ENCODE peak calls at places on chromosomes 4 and X, in five cellular contexts. One of them, this sample, is unnamed.

GRCh38 chrX:123172874-123173273 is 11.2 kb upstream of the GRIA3 start:
- DNase-seq in cardiac muscle cell: no peak
- DNase-seq in ovary: no peak
- DNase-seq in tibial nerve: no peak
- DNase-seq in IMR-90: no peak
- DNase-seq in this sample: no peak

GRCh38 chr4:168362025-168362401 is 43.5 kb upstream of the DDX60 start:
- DNase-seq in cardiac muscle cell: no peak
- DNase-seq in ovary: no peak
- DNase-seq in tibial nerve: no peak
- DNase-seq in IMR-90: no peak
- DNase-seq in this sample: no peak

GRCh38 chrX:40158036-40158706 is 60.4 kb upstream of the BCOR start:
- DNase-seq in cardiac muscle cell: no peak
- DNase-seq in ovary: peak; percentile 48
- DNase-seq in tibial nerve: no peak
- DNase-seq in IMR-90: peak; percentile 17
- DNase-seq in this sample: peak; percentile 97

GRCh38 chr4:184282895-184283654 is 65.4 kb upstream of the ENPP6 start:
- DNase-seq in cardiac muscle cell: no peak
- DNase-seq in ovary: no peak
- DNase-seq in tibial nerve: peak; percentile 1
- DNase-seq in IMR-90: no peak
- DNase-seq in this sample: no peak

GRCh38 chr4:101019941-101020401 is 327.4 kb downstream of the PPP3CA start:
- DNase-seq in cardiac muscle cell: no peak
- DNase-seq in ovary: no peak
- DNase-seq in tibial nerve: no peak
- DNase-seq in IMR-90: peak; percentile 14
- DNase-seq in this sample: no peak

GRCh38 chrX:150508461-150509367 is 59.7 kb upstream of the MTM1 start:
- DNase-seq in cardiac muscle cell: peak; percentile 67
- DNase-seq in ovary: peak; percentile 86
- DNase-seq in tibial nerve: peak; percentile 25
- DNase-seq in IMR-90: peak; percentile 10
- DNase-seq in this sample: peak; percentile 75

GRCh38 chrX:18721683-18722499 is 14.4 kb downstream of the PPEF1 start:
- DNase-seq in cardiac muscle cell: no peak
- DNase-seq in ovary: no peak
- DNase-seq in tibial nerve: no peak
- DNase-seq in IMR-90: no peak
- DNase-seq in this sample: no peak

GRCh38 chr4:30808266-30808665 is 88.1 kb downstream of the PCDH7 start:
- DNase-seq in cardiac muscle cell: peak; percentile 34
- DNase-seq in ovary: no peak
- DNase-seq in tibial nerve: no peak
- DNase-seq in IMR-90: no peak
- DNase-seq in this sample: no peak

GRCh38 chr4:75555294-75556164 is at the start of gene ODAPH:
- DNase-seq in cardiac muscle cell: no peak
- DNase-seq in ovary: no peak
- DNase-seq in tibial nerve: no peak
- DNase-seq in IMR-90: peak; percentile 58
- DNase-seq in this sample: peak; percentile 35

GRCh38 chr4:139416073-139416673 is 37.7 kb upstream of the RAB33B start:
- DNase-seq in cardiac muscle cell: peak; percentile 77
- DNase-seq in ovary: no peak
- DNase-seq in tibial nerve: no peak
- DNase-seq in IMR-90: peak; percentile 67
- DNase-seq in this sample: no peak

GRCh38 chr4:128060620-128061565 is at the start of gene LARP1B:
- DNase-seq in cardiac muscle cell: peak; percentile 99
- DNase-seq in ovary: peak; percentile 95
- DNase-seq in tibial nerve: peak; percentile 86
- DNase-seq in IMR-90: peak; percentile 95
- DNase-seq in this sample: peak; percentile 98

DNA sequence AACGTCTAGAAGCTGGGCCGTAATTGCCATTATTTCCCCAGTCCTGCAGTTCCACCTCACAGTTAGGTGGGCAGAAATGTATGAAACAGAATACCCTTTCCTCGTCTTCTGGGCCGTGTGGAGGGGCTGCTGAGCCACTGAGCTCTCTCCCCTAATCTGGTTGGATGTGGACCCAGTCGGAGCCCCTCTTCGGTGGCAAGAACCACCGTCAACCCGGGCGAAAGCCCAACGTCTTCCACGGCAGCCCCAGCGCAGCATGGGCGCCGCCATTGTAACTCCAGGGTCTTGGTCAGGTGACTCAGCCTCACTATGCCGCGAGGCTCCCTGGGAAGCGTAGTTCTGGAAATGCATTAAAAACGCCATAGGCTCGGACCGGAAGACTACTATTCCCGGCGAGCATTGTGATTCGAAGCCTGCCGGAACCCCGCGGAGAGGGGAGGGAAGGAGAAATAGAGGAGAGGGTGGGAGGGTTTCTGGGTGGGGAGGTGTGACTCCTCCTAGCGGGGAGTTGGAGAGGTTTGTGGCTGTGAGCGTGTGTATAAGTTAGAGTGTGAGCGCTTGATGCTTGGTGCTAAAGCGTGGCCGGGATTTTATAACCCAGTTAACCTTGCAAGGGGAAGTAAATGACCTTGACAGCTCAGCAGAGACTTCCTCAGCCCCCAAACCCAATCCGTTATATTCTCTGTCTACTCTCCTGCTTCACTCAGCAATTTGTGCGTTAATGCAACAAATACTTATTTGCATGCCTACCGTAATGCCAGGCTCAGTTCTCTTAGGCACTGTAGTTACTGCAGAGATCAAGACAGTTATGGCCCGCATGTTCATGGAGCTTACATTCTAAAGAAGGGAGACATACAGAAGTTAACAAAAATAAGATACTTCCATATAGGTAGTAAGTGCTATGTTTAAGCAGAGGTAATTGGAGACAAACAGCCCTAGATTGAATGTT is at the start of gene GATB:
- DNase-seq in cardiac muscle cell: peak; percentile 98
- DNase-seq in ovary: peak; percentile 92
- DNase-seq in tibial nerve: peak; percentile 91
- DNase-seq in IMR-90: peak; percentile 96
- DNase-seq in this sample: peak; percentile 89
- H3K4me3 ChIP-seq in cardiac muscle cell: peak within 1 kb of the TSS; percentile 68
- H3K4me3 ChIP-seq in ovary: peak within 1 kb of the TSS; percentile 62
- H3K4me3 ChIP-seq in tibial nerve: peak within 1 kb of the TSS; percentile 39
- H3K4me3 ChIP-seq in IMR-90: peak within 1 kb of the TSS; percentile 89
- H3K4me3 ChIP-seq in this sample: peak within 1 kb of the TSS; percentile 79

DNA sequence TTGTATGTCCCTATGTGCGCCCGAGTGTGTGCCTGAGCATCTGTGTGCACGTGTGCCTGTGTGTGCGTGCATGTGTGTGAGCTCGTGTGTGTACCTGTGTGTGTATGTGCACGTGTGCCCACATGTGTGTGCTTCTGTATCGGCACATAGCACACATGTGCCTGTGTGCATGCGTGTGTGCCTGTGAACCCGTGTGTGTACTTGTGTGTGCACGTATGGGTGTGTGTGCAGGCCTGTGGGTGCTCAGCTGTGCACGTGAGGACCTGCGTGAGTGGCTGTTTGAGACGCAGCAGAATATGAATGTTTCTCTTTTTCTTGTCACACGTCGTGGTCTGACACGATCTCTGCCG is 4.3 kb downstream of the AKAP17A start:
- DNase-seq in cardiac muscle cell: no peak
- DNase-seq in ovary: no peak
- DNase-seq in tibial nerve: no peak
- DNase-seq in IMR-90: no peak
- DNase-seq in this sample: peak; percentile 14
- H3K36me3 ChIP-seq in cardiac muscle cell: peaks cover 23% of the 10 kb centered on the region
- H3K36me3 ChIP-seq in ovary: peaks cover 3% of the 10 kb centered on the region
- H3K36me3 ChIP-seq in tibial nerve: peaks cover 73% of the 10 kb centered on the region
- H3K36me3 ChIP-seq in IMR-90: peaks cover 67% of the 10 kb centered on the region
- H3K36me3 ChIP-seq in this sample: peaks cover 27% of the 10 kb centered on the region

DNA sequence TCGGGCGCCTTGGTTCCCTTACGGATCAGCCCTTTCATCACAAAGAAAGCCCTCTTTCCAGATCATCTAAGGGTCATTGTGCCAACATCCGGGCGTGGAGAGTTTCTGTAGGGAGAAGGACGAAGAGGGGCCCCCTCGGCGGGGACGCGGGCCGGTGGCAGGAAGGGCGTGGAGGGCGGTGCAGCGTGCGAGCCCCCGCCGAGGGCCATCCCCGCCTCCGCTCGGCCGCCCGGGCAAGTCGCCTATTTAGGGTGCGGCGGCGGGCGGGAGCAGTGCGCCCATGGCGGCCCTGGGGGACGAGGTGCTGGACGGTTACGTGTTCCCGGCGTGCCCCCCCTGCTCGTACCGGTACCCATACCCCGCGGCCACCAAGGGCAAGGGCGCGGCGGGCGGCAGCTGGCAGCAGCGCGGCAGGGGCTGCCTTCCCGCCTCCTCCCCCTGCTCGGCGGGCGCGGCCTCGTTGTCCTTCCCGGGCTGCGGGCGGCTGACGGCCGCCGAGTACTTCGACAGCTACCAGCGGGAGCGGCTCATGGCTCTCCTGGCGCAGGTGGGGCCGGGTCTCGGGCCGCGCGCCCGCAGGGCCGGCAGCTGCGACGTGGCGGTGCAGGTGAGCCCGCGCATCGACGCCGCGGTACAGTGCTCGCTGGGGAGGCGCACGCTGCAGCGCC is at the start of gene ZAR1:
- DNase-seq in cardiac muscle cell: no peak
- DNase-seq in ovary: no peak
- DNase-seq in tibial nerve: no peak
- DNase-seq in IMR-90: no peak
- DNase-seq in this sample: peak; percentile 82
- H3K27me3 ChIP-seq in cardiac muscle cell: peaks cover 74% of the 10 kb centered on the region
- H3K27me3 ChIP-seq in ovary: no peaks in the 10 kb centered on the region
- H3K27me3 ChIP-seq in tibial nerve: no peaks in the 10 kb centered on the region
- H3K27me3 ChIP-seq in IMR-90: peaks cover 56% of the 10 kb centered on the region
- H3K27me3 ChIP-seq in this sample: peaks cover 50% of the 10 kb centered on the region

GRCh38 chrX:47500541-47500940 is 17.5 kb upstream of the ZNF41 start:
- DNase-seq in cardiac muscle cell: no peak
- DNase-seq in ovary: no peak
- DNase-seq in tibial nerve: no peak
- DNase-seq in IMR-90: no peak
- DNase-seq in this sample: no peak

GRCh38 chrX:47498411-47498810 is 15.4 kb upstream of the ZNF41 start:
- DNase-seq in cardiac muscle cell: no peak
- DNase-seq in ovary: no peak
- DNase-seq in tibial nerve: no peak
- DNase-seq in IMR-90: no peak
- DNase-seq in this sample: no peak

GRCh38 chrX:47499291-47499690 is 16.3 kb upstream of the ZNF41 start:
- DNase-seq in cardiac muscle cell: no peak
- DNase-seq in ovary: no peak
- DNase-seq in tibial nerve: no peak
- DNase-seq in IMR-90: no peak
- DNase-seq in this sample: no peak

GRCh38 chrX:47502591-47503222 is 19.7 kb upstream of the ZNF41 start:
- DNase-seq in cardiac muscle cell: peak; percentile 66
- DNase-seq in ovary: no peak
- DNase-seq in tibial nerve: no peak
- DNase-seq in IMR-90: peak; percentile 61
- DNase-seq in this sample: no peak

DNA sequence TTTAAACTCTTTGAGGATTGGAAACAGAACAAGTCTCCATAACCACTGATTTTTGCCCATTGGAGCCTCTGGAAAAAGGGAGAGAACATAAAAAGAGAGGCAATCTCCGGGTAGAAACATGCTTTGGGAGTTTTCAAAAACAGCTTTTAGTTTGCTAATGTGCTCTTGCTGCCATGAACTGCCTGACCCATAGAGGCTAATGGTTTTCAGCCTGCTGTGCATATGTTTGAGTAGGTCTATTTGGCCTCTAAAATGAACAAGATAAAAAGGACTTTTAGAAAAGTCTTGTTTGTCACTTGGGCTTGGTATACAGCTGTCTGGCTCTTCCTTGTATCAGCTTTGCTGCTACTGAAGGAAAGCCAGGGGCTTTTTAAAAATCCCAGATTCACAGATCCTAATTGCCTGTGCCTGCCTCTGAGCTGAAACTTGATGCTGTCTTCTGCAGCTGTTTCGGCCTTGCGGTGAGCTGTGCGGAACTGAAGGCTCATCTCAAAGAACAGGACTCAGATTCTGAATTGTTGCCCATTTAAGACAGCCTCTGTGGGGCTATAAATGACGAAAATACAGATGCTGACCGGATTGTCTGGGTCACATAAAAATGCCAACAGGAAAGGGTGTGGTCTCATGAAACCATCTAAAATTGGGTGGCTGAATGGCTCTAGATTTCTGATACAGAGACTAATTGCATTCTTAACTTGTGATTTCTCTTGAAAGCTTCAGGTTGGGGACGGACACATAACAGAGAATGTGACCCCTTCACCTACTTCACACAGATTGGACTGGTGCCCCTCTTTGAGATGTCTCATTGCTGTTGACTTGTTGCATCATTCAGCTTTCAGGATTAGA is 18.4 kb upstream of the ZNF41 start:
- DNase-seq in cardiac muscle cell: peak; percentile 50
- DNase-seq in ovary: no peak
- DNase-seq in tibial nerve: no peak
- DNase-seq in IMR-90: peak; percentile 64
- DNase-seq in this sample: no peak
- H3K4me3 ChIP-seq in cardiac muscle cell: no peak overlapping the region
- H3K4me3 ChIP-seq in ovary: no peak overlapping the region
- H3K4me3 ChIP-seq in tibial nerve: no peak overlapping the region
- H3K4me3 ChIP-seq in IMR-90: no peak overlapping the region
- H3K4me3 ChIP-seq in this sample: no peak overlapping the region

This sample was measured in H7.